ENCODE peak calls at places on chromosomes 13 and 19, in five cellular contexts. J, L, M, V and X are unnamed samples.
A peak's percentile ranks its signal among the peaks of the same experiment; 100 is the strongest.

GRCh38 chr13:32878172-32878571 is 138.1 kb upstream of the KL start:
- DNase-seq in J (no peak), L (peak; percentile 39), M (no peak), V (no peak), X (no peak)

GRCh38 chr13:23510979-23511735 is 59.1 kb upstream of the TNFRSF19 start:
- DNase-seq in J (no peak), L (peak; percentile 41), M (no peak), V (no peak), X (no peak)

GRCh38 chr19:42092350-42092749 is 16.4 kb downstream of the ZNF574 start:
- DNase-seq in J (no peak), L (no peak), M (peak; percentile 63), V (no peak), X (peak; percentile 85)

GRCh38 chr19:45211751-45212381 is 33.3 kb downstream of the BLOC1S3 start:
- DNase-seq in J (peak; percentile 33), L (no peak), M (no peak), V (peak; percentile 44), X (peak; percentile 78)

GRCh38 chr13:33612641-33613638 is 205.0 kb upstream of the RFC3 start:
- DNase-seq in J (no peak), L (no peak), M (no peak), V (no peak), X (no peak)

GRCh38 chr19:16824658-16825311 is 4.4 kb upstream of the SIN3B start:
- DNase-seq in J (no peak), L (peak; percentile 18), M (no peak), V (no peak), X (no peak)

GRCh38 chr13:67369895-67370660 is 139.9 kb upstream of the PCDH9 start:
- DNase-seq in J (peak; percentile 83), L (peak; percentile 3), M (no peak), V (no peak), X (no peak)

GRCh38 chr19:4310247-4311121 is 6.1 kb downstream of the FSD1 start:
- DNase-seq in J (no peak), L (no peak), M (peak; percentile 33), V (no peak), X (no peak)

GRCh38 chr13:36369268-36370107 is 23.3 kb upstream of the SPART start:
- DNase-seq in J (peak; percentile 90), L (no peak), M (no peak), V (no peak), X (no peak)

GRCh38 chr19:50328257-50329145 is 676 bp downstream of the KCNC3 start:
- DNase-seq in J (no peak), L (no peak), M (no peak), V (no peak), X (peak; percentile 50)

GRCh38 chr19:16470911-16471811 is 609 bp downstream of the EPS15L1 start:
- DNase-seq in J (no peak), L (peak; percentile 41), M (peak; percentile 44), V (no peak), X (no peak)

GRCh38 chr13:73177911-73178565 is 119.2 kb downstream of the KLF5 start:
- DNase-seq in J (no peak), L (no peak), M (peak; percentile 73), V (no peak), X (no peak)

DNA sequence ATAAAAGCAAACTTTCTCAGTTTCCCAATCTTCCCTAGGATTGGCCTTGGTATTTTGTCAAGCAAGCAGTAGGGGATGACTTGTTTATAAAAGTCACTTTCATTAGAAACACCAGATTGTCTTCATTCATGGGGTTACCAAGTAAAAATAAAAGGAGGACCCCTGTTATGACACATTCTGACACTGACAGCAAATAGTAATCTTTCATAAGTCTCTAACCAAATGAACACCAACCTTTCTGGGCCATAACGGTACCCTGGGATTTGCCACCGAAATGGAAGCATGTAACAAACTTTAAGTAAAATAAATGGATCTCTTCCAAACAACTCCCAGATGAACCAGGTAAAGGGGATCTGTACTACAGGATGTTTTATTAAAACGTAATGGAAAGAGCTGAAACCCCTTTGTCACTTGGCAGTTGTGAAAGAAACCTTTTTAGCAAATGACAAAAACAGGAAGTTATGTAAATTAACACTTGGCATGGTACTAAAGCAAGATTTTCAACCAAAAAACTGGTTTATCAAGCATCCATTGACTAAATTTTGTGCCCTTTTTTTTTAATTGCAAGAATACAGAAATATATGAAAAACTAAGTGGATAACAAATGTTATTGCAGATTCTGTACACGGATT is 335.6 kb downstream of the RBM26 start:
- DNase-seq in J (no peak), L (no peak), M (no peak), V (no peak), X (no peak)
- TF ChIP-seq CTCF in J (no peak), L (no peak), M (no peak), V (no peak), X (no peak)

GRCh38 chr13:98773053-98773452 is 20.6 kb upstream of the SLC15A1 start:
- DNase-seq in J (no peak), L (no peak), M (no peak), V (no peak), X (no peak)
- TF ChIP-seq CTCF in J (no peak), L (peak; percentile 24), M (no peak), V (no peak), X (no peak)

DNA sequence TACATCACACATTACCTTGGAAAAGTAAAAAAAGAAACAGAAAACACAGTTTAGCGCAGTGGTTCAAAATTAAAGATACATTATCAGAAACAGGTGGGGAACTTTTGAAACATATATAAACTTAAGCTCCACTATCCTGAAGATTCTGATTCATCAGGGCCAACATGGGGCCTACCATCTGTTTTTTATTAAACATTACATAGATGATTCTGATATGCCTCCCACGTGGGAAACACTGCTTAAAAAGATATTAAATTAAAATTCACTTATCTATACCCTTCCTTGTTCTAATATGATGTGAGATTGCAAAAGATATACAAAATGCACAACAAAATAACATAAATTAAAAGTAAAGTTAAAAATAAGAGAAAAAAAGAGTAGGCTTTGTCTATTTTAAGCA is 125.0 kb downstream of the VWA8 start:
- DNase-seq in J (no peak), L (peak; percentile 53), M (no peak), V (no peak), X (no peak)
- TF ChIP-seq CTCF in J (no peak), L (no peak), M (no peak), V (no peak), X (no peak)

GRCh38 chr13:109790951-109791605 is 4.7 kb upstream of the IRS2 start:
- DNase-seq in J (no peak), L (no peak), M (peak; percentile 48), V (no peak), X (no peak)
- TF ChIP-seq CTCF in J (peak; percentile 35), L (peak; percentile 69), M (no peak), V (no peak), X (no peak)

GRCh38 chr13:78586706-78587105 is 16.6 kb downstream of the POU4F1 start:
- DNase-seq in J (no peak), L (no peak), M (no peak), V (no peak), X (no peak)
- TF ChIP-seq CTCF in J (peak; percentile 26), L (peak; percentile 24), M (no peak), V (no peak), X (no peak)

GRCh38 chr19:6259312-6259861 is 20.4 kb downstream of the MLLT1 start:
- DNase-seq in J (no peak), L (no peak), M (no peak), V (peak; percentile 74), X (no peak)

GRCh38 chr19:6260376-6260775 is 19.4 kb downstream of the MLLT1 start:
- DNase-seq in J (no peak), L (no peak), M (no peak), V (no peak), X (no peak)

GRCh38 chr19:6262519-6262918 is 17.3 kb downstream of the MLLT1 start:
- DNase-seq in J (no peak), L (no peak), M (no peak), V (no peak), X (no peak)

GRCh38 chr19:6261883-6262282 is 17.9 kb downstream of the MLLT1 start:
- DNase-seq in J (no peak), L (no peak), M (no peak), V (no peak), X (no peak)

DNA sequence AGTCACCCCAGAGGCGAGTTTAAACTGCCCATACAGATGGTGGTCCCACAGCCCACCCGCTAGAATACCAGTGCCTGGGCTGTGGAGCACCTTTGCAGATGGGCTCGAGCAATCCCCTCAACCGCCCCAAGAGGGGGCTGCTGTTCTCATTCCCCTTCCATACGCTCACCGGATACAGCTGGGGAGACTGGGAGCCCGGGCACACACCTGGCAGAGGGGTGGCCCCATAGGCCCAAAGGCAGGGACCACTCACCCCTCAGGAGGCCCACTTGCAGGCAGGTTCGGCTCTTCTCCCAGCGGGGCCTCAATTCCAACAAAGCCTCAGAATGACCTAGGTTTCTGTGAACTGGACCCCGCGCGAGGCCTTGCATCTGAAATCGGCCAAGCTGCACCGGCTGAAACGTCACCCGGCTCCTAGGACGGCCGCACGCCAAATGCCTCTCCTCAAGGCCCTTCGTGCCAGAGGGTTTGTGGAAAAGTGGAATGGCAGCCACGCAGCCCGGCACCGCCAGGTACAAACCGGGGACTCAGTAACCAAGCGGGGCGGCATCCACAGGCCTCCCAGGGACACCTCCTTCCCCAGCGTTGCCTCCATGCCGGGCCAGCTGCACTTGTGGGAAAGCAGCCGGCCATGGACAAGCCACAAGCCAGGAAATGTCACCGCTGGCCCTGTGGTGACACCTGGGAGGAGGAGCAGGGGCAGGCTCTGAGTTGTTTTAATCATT is 18.7 kb downstream of the MLLT1 start:
- DNase-seq in J (no peak), L (no peak), M (no peak), V (peak; percentile 59), X (peak; percentile 23)
- TF ChIP-seq CTCF in J (peak; percentile 79), L (peak; percentile 75), M (peak; percentile 28), V (peak; percentile 17), X (peak; percentile 44)

DNA sequence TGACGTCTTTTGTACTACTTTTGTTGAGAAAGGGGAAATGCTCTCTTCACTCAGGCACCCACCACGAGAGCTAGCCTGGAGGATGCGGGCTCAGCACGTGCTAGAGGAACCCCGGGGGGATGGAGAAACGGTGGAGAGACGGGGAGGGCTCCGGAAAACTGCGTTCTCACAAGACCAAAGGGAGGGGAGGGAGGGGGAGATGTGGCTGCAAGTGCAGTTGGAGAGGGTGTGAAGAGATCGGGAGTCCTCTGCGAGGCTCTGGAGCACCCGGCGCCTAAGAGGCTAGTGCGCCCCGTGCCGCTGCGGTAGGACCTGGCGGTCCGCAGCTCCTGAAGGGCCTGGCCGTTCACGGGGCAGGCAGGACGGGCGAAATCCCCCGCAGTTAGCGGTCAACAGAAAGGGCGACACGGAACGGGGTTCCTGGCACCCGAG is 43.4 kb upstream of the XPO4 start:
- DNase-seq in J (no peak), L (no peak), M (peak; percentile 18), V (no peak), X (no peak)
- TF ChIP-seq CTCF in J (no peak), L (no peak), M (no peak), V (no peak), X (no peak)

GRCh38 chr19:40394816-40395210 is 4.8 kb upstream of the HIPK4 start:
- DNase-seq in J (no peak), L (no peak), M (no peak), V (no peak), X (no peak)

GRCh38 chr19:40390084-40390742 is at the start of gene HIPK4:
- DNase-seq in J (no peak), L (no peak), M (no peak), V (no peak), X (no peak)

GRCh38 chr19:40392123-40392522 is 2.1 kb upstream of the HIPK4 start:
- DNase-seq in J (no peak), L (no peak), M (no peak), V (no peak), X (no peak)

GRCh38 chr19:40393894-40394815 is 4.2 kb upstream of the HIPK4 start:
- DNase-seq in J (no peak), L (no peak), M (no peak), V (no peak), X (no peak)

GRCh38 chr19:40392894-40393517 is 3.0 kb upstream of the HIPK4 start:
- DNase-seq in J (no peak), L (no peak), M (peak; percentile 43), V (no peak), X (peak; percentile 94)
- TF ChIP-seq CTCF in J (no peak), L (peak; percentile 9), M (peak; percentile 23), V (no peak), X (peak; percentile 92)